ENCODE peak calls at places on chromosome 1, in four cellular contexts. X is right cardiac atrium; Y is activated CD4-positive, alpha-beta T cell treated with anti-CD3 and anti-CD28 coated beads, Interleukin-2, amount 50 U/mL, for 24 hours; P is kidney tubule cell. K is an unnamed sample.

GRCh38 chr1:110554871-110555801 is 36.2 kb upstream of the KCNA10 start:
- DNase-seq in X (peak), Y (peak), P (peak), K (peak)

GRCh38 chr1:116869611-116870010 is 40.1 kb upstream of the PTGFRN start:
- DNase-seq in X (no peak), Y (no peak), P (no peak), K (no peak)

GRCh38 chr1:54768093-54768492 is 3.8 kb upstream of the PARS2 start:
- DNase-seq in X (no peak), Y (no peak), P (peak), K (no peak)

GRCh38 chr1:156310962-156311361 is 11.9 kb upstream of the VHLL start:
- DNase-seq in X (no peak), Y (no peak), P (peak), K (no peak)

GRCh38 chr1:54199151-54199764 is 572 bp downstream of the CYB5RL start:
- DNase-seq in X (no peak), Y (no peak), P (no peak), K (no peak)

GRCh38 chr1:166151804-166152203 is 15.0 kb downstream of the FAM78B start:
- DNase-seq in X (no peak), Y (no peak), P (no peak), K (no peak)

GRCh38 chr1:200891774-200892157 is 2.9 kb upstream of the INAVA start:
- DNase-seq in X (no peak), Y (no peak), P (peak), K (no peak)

GRCh38 chr1:23796466-23797271 is 3.9 kb downstream of the GALE start:
- DNase-seq in X (no peak), Y (no peak), P (no peak), K (no peak)

GRCh38 chr1:167563579-167564246 is 10.2 kb upstream of the CREG1 start:
- DNase-seq in X (peak), Y (no peak), P (peak), K (peak)

K was measured in heart left ventricle.